ENCODE peak calls at places on chromosome 12, in four cellular contexts. W, R, N and T are unnamed samples.
A peak's percentile ranks its signal among the peaks of the same experiment; 100 is the strongest.

GRCh38 chr12:52156310-52156709 is 35.5 kb downstream of the KRT80 start:
- DNase-seq in N (no peak), R (no peak), W (no peak), T (no peak)

GRCh38 chr12:106074361-106074705 is 64.4 kb downstream of the NUAK1 start:
- DNase-seq in N (no peak), W (no peak), R (no peak), T (peak; percentile 37)

GRCh38 chr12:24838531-24838950 is 110.4 kb downstream of the BCAT1 start:
- DNase-seq in W (peak; percentile 83), R (no peak), N (no peak), T (no peak)

GRCh38 chr12:9273276-9273675 is 65.1 kb upstream of the PZP start:
- DNase-seq in N (no peak), W (peak; percentile 17), R (no peak), T (no peak)

GRCh38 chr12:49059063-49059384 is 1.6 kb downstream of the KMT2D start:
- DNase-seq in N (no peak), R (no peak), W (no peak), T (no peak)

GRCh38 chr12:122646568-122647220 is 56.5 kb downstream of the HCAR2 start:
- DNase-seq in N (no peak), R (no peak), W (peak; percentile 78), T (no peak)

GRCh38 chr12:120725151-120725658 is 421 bp upstream of the ACADS start:
- DNase-seq in W (peak; percentile 3), N (no peak), R (no peak), T (no peak)

GRCh38 chr12:59472273-59472672 is 123.6 kb upstream of the SLC16A7 start:
- DNase-seq in N (no peak), R (no peak), W (no peak), T (no peak)

GRCh38 chr12:29350080-29350479 is 30.9 kb downstream of the ERGIC2 start:
- DNase-seq in N (peak; percentile 10), W (peak; percentile 39), R (no peak), T (no peak)

GRCh38 chr12:26054383-26054782 is 70.5 kb downstream of the BHLHE41 start:
- DNase-seq in N (no peak), R (no peak), W (no peak), T (no peak)

GRCh38 chr12:77496714-77497113 is 334.0 kb upstream of the NAV3 start:
- DNase-seq in N (no peak), W (no peak), R (no peak), T (no peak)

GRCh38 chr12:123063535-123063934 is 83.1 kb downstream of the ARL6IP4 start:
- DNase-seq in N (no peak), R (peak; percentile 46), W (no peak), T (peak; percentile 93)

GRCh38 chr12:52036587-52037171 is 14.6 kb upstream of the NR4A1 start:
- DNase-seq in W (peak; percentile 87), N (peak; percentile 66), R (peak; percentile 81), T (peak; percentile 91)

GRCh38 chr12:11731455-11731854 is 82.0 kb downstream of the ETV6 start:
- DNase-seq in R (no peak), N (peak; percentile 83), W (peak; percentile 72), T (no peak)

GRCh38 chr12:14768823-14769405 is 34.4 kb downstream of the WBP11 start:
- DNase-seq in W (peak; percentile 29), N (no peak), R (no peak), T (peak; percentile 79)

GRCh38 chr12:102652645-102653313 is 172.4 kb upstream of the IGF1 start:
- DNase-seq in R (no peak), W (no peak), N (no peak), T (no peak)

GRCh38 chr12:114444422-114445279 is 38.7 kb upstream of the TBX5 start:
- DNase-seq in W (peak; percentile 10), R (no peak), N (no peak), T (peak; percentile 70)

GRCh38 chr12:40137252-40137651 is 31.4 kb upstream of the SLC2A13 start:
- DNase-seq in N (peak; percentile 13), W (no peak), R (no peak), T (no peak)

GRCh38 chr12:29131539-29131938 is 17.5 kb upstream of the FAR2 start:
- DNase-seq in W (peak; percentile 42), N (peak; percentile 27), R (no peak), T (no peak)

GRCh38 chr12:81573228-81573627 is 185.9 kb downstream of the PPFIA2 start:
- DNase-seq in N (no peak), R (no peak), W (peak; percentile 45), T (no peak)

GRCh38 chr12:74280156-74280655 is 257.4 kb upstream of the ATXN7L3B start:
- DNase-seq in W (no peak), R (no peak), N (no peak), T (no peak)

GRCh38 chr12:27780612-27781408 is 774 bp upstream of the MANSC4 start:
- DNase-seq in R (peak; percentile 47), W (peak; percentile 29), N (peak; percentile 61), T (peak; percentile 91)

GRCh38 chr12:80860206-80860605 is 77.5 kb downstream of the LIN7A start:
- DNase-seq in W (no peak), R (no peak), N (no peak), T (no peak)

GRCh38 chr12:65827827-65828231 is 3.5 kb downstream of the HMGA2 start:
- DNase-seq in W (no peak), N (peak; percentile 64), R (no peak), T (peak; percentile 70)

GRCh38 chr12:30824311-30824710 is 69.6 kb upstream of the CAPRIN2 start:
- DNase-seq in N (no peak), W (no peak), R (no peak), T (peak; percentile 38)

GRCh38 chr12:94973202-94973601 is 30.3 kb downstream of the NDUFA12 start:
- DNase-seq in R (peak; percentile 57), W (no peak), N (no peak), T (no peak)

GRCh38 chr12:31999692-32000091 is 40.5 kb downstream of the RESF1 start:
- DNase-seq in W (no peak), N (no peak), R (no peak), T (no peak)

GRCh38 chr12:128521981-128522380 is 255.0 kb downstream of the TMEM132C start:
- DNase-seq in W (no peak), R (no peak), N (no peak), T (no peak)

GRCh38 chr12:52964556-52965336 is 15.8 kb downstream of the KRT18 start:
- DNase-seq in W (no peak), R (no peak), N (no peak), T (peak; percentile 80)

DNA sequence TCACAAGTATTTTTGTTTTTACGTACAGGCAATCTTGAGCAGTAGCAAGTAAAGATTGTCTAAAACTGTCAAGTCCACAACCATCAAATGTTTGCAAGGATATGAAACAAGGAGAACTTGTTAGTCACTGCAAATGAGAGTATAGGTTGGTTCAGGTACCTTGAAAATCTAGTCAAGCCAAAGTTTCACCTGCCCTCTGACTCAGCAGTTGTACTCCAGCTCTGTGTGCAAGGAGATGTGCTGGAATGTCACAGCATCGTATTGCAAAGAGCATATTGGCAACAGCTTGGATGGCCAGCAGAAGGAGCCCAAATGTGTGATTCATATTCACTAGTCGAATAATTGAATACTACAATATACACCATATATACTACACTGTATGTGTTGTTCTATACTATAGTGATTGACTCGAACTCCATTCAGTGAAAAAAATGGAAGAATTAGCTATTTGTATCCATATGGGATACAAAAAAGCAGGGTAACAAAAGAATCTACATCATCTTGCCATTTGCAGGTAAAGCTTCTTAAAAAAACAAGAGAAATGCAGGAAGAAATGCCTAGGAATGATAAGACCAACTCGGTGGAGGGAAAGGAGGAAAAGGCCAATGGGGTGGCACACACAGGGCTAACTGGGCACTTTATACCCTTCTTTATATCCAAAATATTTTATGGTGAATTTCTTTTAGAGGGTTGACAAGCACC is 44.0 kb downstream of the EID3 start:
- DNase-seq in W (peak; percentile 19), R (no peak), N (no peak), T (peak; percentile 38)
- TF ChIP-seq CTCF in W (no peak), R (no peak), N (no peak), T (no peak)

GRCh38 chr12:57118711-57119271 is 7.6 kb upstream of the STAT6 start:
- DNase-seq in R (no peak), N (no peak), W (no peak), T (no peak)
- TF ChIP-seq CTCF in R (no peak), N (no peak), W (no peak), T (no peak)

DNA sequence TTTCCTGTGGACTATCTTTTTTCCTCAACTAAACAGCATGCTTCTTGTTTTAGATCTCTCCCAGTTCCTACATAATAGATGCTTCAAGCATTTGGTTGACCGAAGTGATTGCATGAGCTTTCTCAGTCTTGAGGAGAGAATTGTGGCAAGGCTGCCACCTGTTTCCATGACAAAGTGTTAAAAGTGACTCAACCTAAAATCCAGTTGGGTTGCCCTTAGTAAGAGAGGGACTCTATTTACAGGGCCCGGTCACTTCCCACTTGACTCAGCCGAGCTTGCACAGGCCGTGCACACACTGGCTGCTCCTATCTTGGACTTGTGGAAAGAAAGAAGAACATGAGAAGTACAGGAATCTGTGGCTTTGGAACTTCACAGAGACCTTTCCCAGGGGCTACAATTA is 2.1 kb upstream of the B4GALNT3 start:
- DNase-seq in N (no peak), R (no peak), W (no peak), T (no peak)
- TF ChIP-seq CTCF in N (no peak), R (no peak), W (no peak), T (no peak)

DNA sequence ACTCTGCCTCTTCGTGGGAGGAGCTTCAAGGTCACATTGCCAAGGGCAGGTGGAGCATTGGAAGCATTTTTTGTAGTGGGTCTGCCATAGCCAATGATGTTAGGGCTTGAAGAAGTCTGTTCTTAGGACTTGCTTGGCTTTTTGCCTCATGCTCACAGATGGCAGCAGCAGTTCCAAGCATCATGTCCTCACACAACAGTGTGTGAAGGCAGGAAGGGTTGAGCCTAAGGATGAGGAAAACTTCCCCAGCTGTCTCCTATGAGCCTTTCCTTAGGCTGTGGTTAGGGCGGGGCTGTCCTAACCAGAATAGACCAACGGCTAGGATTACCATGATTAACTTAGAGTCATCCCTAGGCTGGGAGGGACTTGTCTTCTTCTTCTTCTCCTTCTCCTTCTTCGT is 76.2 kb upstream of the KCNA1 start:
- DNase-seq in N (no peak), R (no peak), W (no peak), T (no peak)
- TF ChIP-seq CTCF in N (no peak), R (no peak), W (no peak), T (no peak)

GRCh38 chr12:92717202-92717601 is 14.4 kb downstream of the PLEKHG7 start:
- DNase-seq in R (peak; percentile 18), N (peak; percentile 64), W (peak; percentile 24), T (peak; percentile 76)
- TF ChIP-seq CTCF in R (peak; percentile 55), N (peak; percentile 45), W (peak; percentile 38), T (peak; percentile 82)

GRCh38 chr12:33945438-33945784 is 76.9 kb upstream of the ALG10 start:
- DNase-seq in R (no peak), W (no peak), N (no peak), T (no peak)

GRCh38 chr12:33944703-33945437 is 77.4 kb upstream of the ALG10 start:
- DNase-seq in W (no peak), N (no peak), R (no peak), T (peak; percentile 45)

DNA sequence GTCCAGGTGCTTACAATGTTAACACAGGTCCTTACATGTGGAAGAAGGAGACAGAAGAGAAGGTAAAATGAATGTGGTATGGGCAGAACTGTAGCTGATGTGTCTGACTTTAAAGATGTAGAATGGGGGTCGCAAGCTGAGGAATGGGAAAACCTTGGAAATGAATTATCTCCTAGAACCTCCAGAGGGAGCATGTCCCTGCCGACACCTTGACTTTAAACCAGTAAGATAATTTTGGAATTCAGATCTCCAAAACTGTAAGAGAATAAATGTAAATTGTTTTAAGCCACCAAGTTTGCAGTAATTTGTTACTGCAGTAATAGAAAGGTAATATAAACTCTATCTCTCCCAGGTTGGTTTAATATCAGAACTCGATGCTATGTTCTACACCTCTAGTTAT is 80.1 kb upstream of the ALG10 start:
- DNase-seq in N (no peak), W (no peak), R (no peak), T (no peak)
- TF ChIP-seq CTCF in N (no peak), W (no peak), R (no peak), T (peak; percentile 92)